ENCODE peak calls at places on chromosomes 12 and 14, in five cellular contexts. R is esophagus muscularis mucosa, G is suprapubic skin, P is spleen, V is K562. N is an unnamed sample. For H3K4me1, the result is how much of the 10 kb centered on the place peaks cover.

GRCh38 chr14:25048170-25049126 is 1.5 kb downstream of the STXBP6 start:
- DNase-seq in R (no peak), G (no peak), P (no peak), V (peak), N (no peak)

GRCh38 chr14:51511265-51511664 is 140.4 kb upstream of the FRMD6 start:
- DNase-seq in R (no peak), G (no peak), P (no peak), V (no peak), N (no peak)

GRCh38 chr12:39357046-39357445 is 85.9 kb downstream of the KIF21A start:
- DNase-seq in R (no peak), G (no peak), P (no peak), V (no peak), N (no peak)

GRCh38 chr14:87002831-87003230 is 990.2 kb downstream of the GALC start:
- DNase-seq in R (no peak), G (no peak), P (no peak), V (no peak), N (no peak)

GRCh38 chr12:117071009-117071408 is 28.2 kb downstream of the TESC start:
- DNase-seq in R (no peak), G (no peak), P (no peak), V (no peak), N (no peak)

GRCh38 chr14:68672609-68673285 is 120.1 kb downstream of the ZFP36L1 start:
- DNase-seq in R (no peak), G (no peak), P (no peak), V (no peak), N (no peak)

GRCh38 chr14:77219591-77219990 is 38.0 kb downstream of the TMEM63C start:
- DNase-seq in R (no peak), G (no peak), P (no peak), V (no peak), N (no peak)

GRCh38 chr14:104433401-104434213 is 146.0 kb upstream of the C14orf180 start:
- DNase-seq in R (peak), G (peak), P (peak), V (no peak), N (no peak)

GRCh38 chr14:68278568-68279436 is 459.2 kb downstream of the RAD51B start:
- DNase-seq in R (peak), G (no peak), P (no peak), V (peak), N (no peak)

GRCh38 chr12:124837958-124838803 is 25.5 kb downstream of the SCARB1 start:
- DNase-seq in R (no peak), G (no peak), P (peak), V (no peak), N (peak)

GRCh38 chr14:82602794-82603193 is 1069.1 kb upstream of the SEL1L start:
- DNase-seq in R (no peak), G (no peak), P (no peak), V (no peak), N (no peak)

GRCh38 chr12:104669057-104669770 is 212.5 kb downstream of the CHST11 start:
- DNase-seq in R (no peak), G (no peak), P (no peak), V (no peak), N (no peak)
- H3K4me1 ChIP-seq in R (half or more), G (half or more), P (under half), V (under half), N (under half)

GRCh38 chr14:37598085-37598972 is 2.9 kb downstream of the TTC6 start:
- DNase-seq in R (no peak), G (no peak), P (no peak), V (no peak), N (no peak)

GRCh38 chr14:37600880-37601741 is 5.7 kb downstream of the TTC6 start:
- DNase-seq in R (no peak), G (no peak), P (no peak), V (no peak), N (no peak)

GRCh38 chr14:37598973-37599526 is 3.6 kb downstream of the TTC6 start:
- DNase-seq in R (no peak), G (no peak), P (no peak), V (no peak), N (no peak)

GRCh38 chr14:37601849-37602248 is 6.4 kb downstream of the TTC6 start:
- DNase-seq in R (no peak), G (no peak), P (no peak), V (no peak), N (no peak)

GRCh38 chr14:37599527-37600368 is 4.3 kb downstream of the TTC6 start:
- DNase-seq in R (no peak), G (no peak), P (no peak), V (no peak), N (no peak)
- TF ChIP-seq POLR2AphosphoS5 in R (no peak), G (no peak), P (no peak), V (no peak), N (no peak)

GRCh38 chr12:122094261-122094734 is 15.7 kb downstream of the MLXIP start:
- DNase-seq in R (no peak), G (no peak), P (no peak), V (no peak), N (no peak)

GRCh38 chr12:122093098-122093883 is 14.7 kb downstream of the MLXIP start:
- DNase-seq in R (no peak), G (no peak), P (no peak), V (no peak), N (no peak)

GRCh38 chr12:122096014-122096413 is 17.5 kb downstream of the MLXIP start:
- DNase-seq in R (no peak), G (no peak), P (no peak), V (no peak), N (no peak)

GRCh38 chr12:122096591-122097149 is 18.1 kb downstream of the MLXIP start:
- DNase-seq in R (no peak), G (no peak), P (no peak), V (no peak), N (no peak)

DNA sequence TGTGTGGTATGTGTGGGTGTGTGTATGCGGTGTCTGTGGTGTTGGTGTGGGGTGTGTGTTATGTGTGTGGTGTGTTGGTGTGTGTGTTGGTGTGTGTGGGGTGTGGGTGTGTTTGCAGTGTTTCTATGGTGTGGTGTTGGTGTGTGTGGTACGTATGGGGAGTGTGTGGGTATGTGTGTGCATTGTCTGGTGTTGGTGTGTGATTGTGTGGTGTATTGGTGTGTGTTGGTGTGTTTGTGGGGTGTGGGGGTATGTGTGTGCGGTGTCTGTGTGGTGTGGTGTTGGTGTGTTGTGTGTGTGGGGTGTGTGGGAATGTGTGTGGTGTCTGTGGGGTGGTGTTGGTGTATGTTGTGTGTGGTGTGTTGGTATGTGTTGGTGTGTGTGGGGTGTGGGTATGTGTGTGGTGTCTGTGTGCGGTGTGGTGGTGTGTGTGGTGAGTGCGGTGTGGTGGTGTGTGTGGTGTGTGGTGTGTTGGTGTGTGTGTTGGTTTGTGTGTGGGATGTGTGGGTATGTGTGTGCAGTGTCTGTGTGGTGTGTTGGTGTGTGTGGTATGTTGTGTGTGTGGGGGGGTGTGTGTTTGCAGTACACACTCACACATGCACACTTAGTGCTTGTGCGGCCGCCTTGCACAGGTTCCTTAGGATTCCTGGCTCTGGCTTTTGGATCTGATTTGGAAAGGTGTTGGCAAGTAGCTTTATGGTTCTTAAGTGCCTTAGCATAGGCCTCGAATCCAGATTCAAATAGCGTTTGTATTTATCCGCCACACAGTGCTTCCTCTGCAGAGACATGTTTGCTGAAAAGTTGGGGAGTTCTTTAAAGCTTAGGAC is 16.4 kb downstream of the MLXIP start:
- DNase-seq in R (no peak), G (no peak), P (no peak), V (no peak), N (no peak)
- H3K4me1 ChIP-seq in R (half or more), G (half or more), P (under half), V (half or more), N (half or more)

GRCh38 chr12:107092669-107093546 is 441 bp downstream of the CRY1 start:
- DNase-seq in R (peak), G (peak), P (peak), V (no peak), N (no peak)
- TF ChIP-seq POLR2AphosphoS5 in R (peak), G (peak), P (peak), V (peak), N (peak)

DNA sequence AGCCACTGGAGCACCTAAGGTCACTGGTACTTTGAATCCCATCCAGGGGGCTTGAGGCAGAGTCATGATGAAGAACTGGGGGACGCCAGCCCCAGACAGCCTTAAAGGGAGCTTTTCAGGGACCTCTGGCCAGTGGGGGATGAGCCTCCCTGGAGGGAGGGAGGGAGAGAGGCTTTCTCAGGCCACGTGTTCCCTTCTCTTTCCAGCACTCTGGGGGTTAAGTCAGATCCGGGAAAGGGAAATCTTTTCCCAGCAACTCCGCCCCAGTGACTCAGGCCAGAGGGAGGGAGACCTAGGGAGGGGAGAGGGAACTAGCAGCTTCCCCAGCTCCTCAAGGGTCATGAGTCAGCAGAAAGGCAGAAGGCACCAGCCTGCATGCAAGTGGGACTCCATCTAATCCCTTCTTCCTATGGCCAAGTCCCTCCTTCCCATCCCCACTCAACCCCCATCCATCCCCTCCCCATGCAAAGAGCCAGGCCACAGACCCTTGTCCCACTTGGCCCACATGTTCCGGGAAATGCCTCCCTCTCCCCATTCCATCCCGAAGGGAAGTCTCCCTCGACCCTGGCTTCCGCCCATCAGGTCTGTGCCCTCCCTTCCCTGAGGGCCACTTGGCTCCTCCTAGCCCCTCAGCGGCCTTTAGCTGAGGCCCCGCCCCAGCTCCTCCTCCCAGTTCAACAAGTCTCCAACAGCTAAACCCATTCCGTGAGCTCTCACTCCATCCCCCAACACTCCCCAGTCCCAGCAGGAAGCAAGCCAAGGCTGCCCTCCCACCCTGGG is 5.6 kb downstream of the TNFRSF1A start:
- DNase-seq in R (peak), G (peak), P (peak), V (peak), N (peak)
- H3K4me1 ChIP-seq in R (half or more), G (half or more), P (half or more), V (half or more), N (half or more)

GRCh38 chr12:108561852-108562347 is 496 bp upstream of the ISCU start:
- DNase-seq in R (no peak), G (no peak), P (no peak), V (no peak), N (no peak)

GRCh38 chr12:108563804-108564151 is 1.4 kb downstream of the ISCU start:
- DNase-seq in R (no peak), G (no peak), P (no peak), V (no peak), N (no peak)

GRCh38 chr12:108562348-108563134 is at the start of gene ISCU:
- DNase-seq in R (peak), G (peak), P (peak), V (peak), N (peak)

GRCh38 chr12:108564724-108565123 is 2.3 kb downstream of the ISCU start:
- DNase-seq in R (peak), G (no peak), P (no peak), V (no peak), N (no peak)

DNA sequence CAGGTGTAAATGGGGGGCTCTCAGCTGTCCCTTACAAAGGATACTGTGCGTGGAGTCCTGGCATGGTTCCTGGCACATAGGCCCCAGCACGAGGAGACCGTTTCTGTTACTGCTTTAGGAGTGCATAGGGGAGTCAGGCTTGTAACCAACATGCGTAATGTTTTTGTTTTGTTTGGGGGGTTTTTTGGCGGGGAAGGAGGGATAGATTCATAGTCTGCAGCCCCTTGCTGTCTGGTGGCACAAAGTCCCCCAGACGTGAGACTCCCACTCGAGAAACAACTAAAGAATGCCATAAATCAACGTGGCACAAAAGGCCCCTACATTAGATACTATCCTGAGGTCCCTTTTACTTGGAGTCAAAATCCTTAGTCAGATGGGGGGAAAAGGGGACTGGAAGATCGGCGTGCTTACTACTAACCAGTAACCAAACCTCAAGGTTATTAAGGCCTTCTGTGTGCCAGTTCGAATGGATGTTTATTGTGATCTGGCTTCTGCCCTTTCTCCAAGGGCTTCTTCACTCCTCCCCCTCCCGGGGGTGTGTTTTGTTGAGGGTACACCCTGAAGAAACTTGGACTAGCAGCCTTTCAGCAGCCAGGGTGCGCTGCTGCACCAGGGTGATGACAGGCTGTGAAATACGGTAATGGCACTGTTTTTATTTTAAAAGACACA is 873 bp downstream of the ISCU start:
- DNase-seq in R (peak), G (peak), P (peak), V (peak), N (peak)
- TF ChIP-seq POLR2AphosphoS5 in R (peak), G (no peak), P (peak), V (peak), N (peak)

DNA sequence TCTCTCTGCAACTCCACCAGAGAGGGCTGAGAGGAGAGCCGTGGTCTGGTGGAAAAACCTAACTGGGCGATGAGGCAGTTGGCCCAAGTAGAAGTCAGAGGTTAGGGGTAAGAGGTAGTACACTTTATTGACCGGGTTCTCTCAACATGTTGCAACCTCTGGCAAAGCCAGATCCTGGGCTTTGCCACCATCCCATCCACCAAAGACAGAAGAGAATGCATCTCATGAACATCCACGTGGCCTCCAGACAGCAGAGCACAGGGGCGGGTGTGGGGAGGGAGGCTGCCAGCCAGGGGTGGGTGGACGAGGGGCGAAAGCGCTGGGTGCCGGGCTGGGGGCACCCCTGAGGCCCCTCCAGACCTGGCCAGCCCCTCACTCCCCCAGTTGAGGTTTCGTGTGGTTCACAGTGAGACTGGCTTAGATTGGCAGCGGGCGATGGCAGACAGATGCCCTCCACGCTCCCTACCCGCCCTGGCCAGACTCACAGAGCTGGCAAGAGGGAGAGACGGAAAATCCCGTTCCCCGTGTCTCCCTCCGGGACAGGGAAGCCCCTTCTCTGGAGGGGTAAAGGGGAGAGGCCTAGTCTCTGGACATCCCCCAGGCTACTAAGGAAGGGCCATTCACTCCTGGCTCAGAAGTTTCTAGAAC is 33.1 kb upstream of the VPS37B start:
- DNase-seq in R (no peak), G (no peak), P (no peak), V (no peak), N (no peak)
- H3K4me1 ChIP-seq in R (under half), G (under half), P (under half), V (under half), N (under half)

GRCh38 chr14:30194769-30195168 is 267.1 kb upstream of the PRKD1 start:
- DNase-seq in R (no peak), G (no peak), P (no peak), V (no peak), N (no peak)
- TF ChIP-seq POLR2AphosphoS5 in R (no peak), G (no peak), P (no peak), V (no peak), N (no peak)